ENCODE peak calls at places on chromosomes 3 and 15, in five cellular contexts. S, F, U, P and J are unnamed samples.

GRCh38 chr3:132343018-132343612 is 25.9 kb downstream of the ACP3 start:
- DNase-seq in S (peak; percentile 57), F (no peak), U (peak; percentile 87), P (peak; percentile 87), J (peak; percentile 23)

GRCh38 chr3:3109407-3110298 is 521 bp downstream of the IL5RA start:
- DNase-seq in S (no peak), F (no peak), U (no peak), P (no peak), J (no peak)

GRCh38 chr3:42166662-42167300 is 75.6 kb downstream of the TRAK1 start:
- DNase-seq in S (no peak), F (no peak), U (no peak), P (no peak), J (no peak)

GRCh38 chr3:27521179-27521871 is 37.1 kb upstream of the SLC4A7 start:
- DNase-seq in S (peak; percentile 11), F (no peak), U (no peak), P (peak; percentile 83), J (peak; percentile 84)

GRCh38 chr3:11145888-11146287 is 8.4 kb upstream of the HRH1 start:
- DNase-seq in S (no peak), F (no peak), U (no peak), P (peak; percentile 73), J (peak; percentile 86)

GRCh38 chr3:25665646-25666136 is 984 bp upstream of the TOP2B start:
- DNase-seq in S (no peak), F (no peak), U (no peak), P (no peak), J (no peak)

GRCh38 chr3:171951597-171951996 is 87.8 kb upstream of the FNDC3B start:
- DNase-seq in S (no peak), F (no peak), U (no peak), P (no peak), J (no peak)

GRCh38 chr3:151434151-151434890 is 26.5 kb downstream of the IGSF10 start:
- DNase-seq in S (no peak), F (no peak), U (no peak), P (peak; percentile 82), J (peak; percentile 79)

GRCh38 chr3:34364345-34364744 is 565.9 kb downstream of the PDCD6IP start:
- DNase-seq in S (no peak), F (no peak), U (peak; percentile 22), P (peak; percentile 6), J (no peak)

GRCh38 chr15:87604857-87605446 is 651.6 kb downstream of the NTRK3 start:
- DNase-seq in S (peak; percentile 42), F (no peak), U (peak; percentile 71), P (no peak), J (no peak)

GRCh38 chr15:91308209-91308608 is 208.2 kb downstream of the SV2B start:
- DNase-seq in S (no peak), F (no peak), U (no peak), P (no peak), J (no peak)

GRCh38 chr3:46863261-46863782 is at the start of gene MYL3:
- DNase-seq in S (no peak), F (peak; percentile 33), U (no peak), P (no peak), J (no peak)

GRCh38 chr3:16667633-16668032 is 62.4 kb upstream of the DAZL start:
- DNase-seq in S (no peak), F (no peak), U (no peak), P (no peak), J (no peak)

DNA sequence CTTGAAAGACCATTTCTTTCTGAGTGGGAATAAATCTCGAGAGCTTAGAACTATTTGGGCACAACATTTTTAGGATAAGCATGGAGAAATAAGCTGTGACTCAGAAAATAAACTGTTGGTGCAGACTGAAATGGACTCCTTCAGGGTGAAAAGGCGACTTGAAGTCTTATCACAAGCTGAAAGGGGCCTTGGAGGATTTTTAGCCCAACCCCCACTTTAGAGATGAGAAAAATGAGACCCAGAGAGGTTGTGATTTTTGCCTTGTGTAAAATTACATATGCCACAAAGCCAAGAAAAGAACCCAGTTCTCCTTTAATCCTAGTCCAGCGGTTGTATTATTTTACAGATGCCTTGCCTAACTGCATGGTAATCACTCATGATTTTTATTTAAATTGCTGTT is 1.5 kb downstream of the ATP1B3 start:
- DNase-seq in S (no peak), F (no peak), U (peak; percentile 19), P (peak; percentile 63), J (no peak)
- H3K4me3 ChIP-seq in S (peak overlapping the region; percentile 95), F (peak overlapping the region; percentile 86), U (peak overlapping the region; percentile 71), P (peak overlapping the region; percentile 86), J (peak overlapping the region; percentile 62)

GRCh38 chr15:77402740-77403379 is 17.0 kb downstream of the PEAK1 start:
- DNase-seq in S (no peak), F (no peak), U (no peak), P (peak; percentile 86), J (peak; percentile 53)
- H3K4me3 ChIP-seq in S (no peak overlapping the region), F (no peak overlapping the region), U (no peak overlapping the region), P (peak overlapping the region; percentile 25), J (no peak overlapping the region)

GRCh38 chr3:71503525-71504249 is 79.8 kb downstream of the FOXP1 start:
- DNase-seq in S (no peak), F (no peak), U (no peak), P (peak; percentile 76), J (peak; percentile 57)
- H3K4me3 ChIP-seq in S (no peak overlapping the region), F (no peak overlapping the region), U (no peak overlapping the region), P (peak overlapping the region; percentile 60), J (peak overlapping the region; percentile 20)

GRCh38 chr3:194886836-194887235 is 201.2 kb downstream of the FAM43A start:
- DNase-seq in S (no peak), F (no peak), U (no peak), P (no peak), J (no peak)
- H3K4me3 ChIP-seq in S (no peak overlapping the region), F (no peak overlapping the region), U (no peak overlapping the region), P (no peak overlapping the region), J (no peak overlapping the region)

GRCh38 chr15:72169921-72170611 is 27.5 kb downstream of the GRAMD2A start:
- DNase-seq in S (no peak), F (peak; percentile 45), U (no peak), P (no peak), J (no peak)

GRCh38 chr15:72167445-72167844 is 30.1 kb downstream of the GRAMD2A start:
- DNase-seq in S (no peak), F (no peak), U (no peak), P (no peak), J (no peak)

GRCh38 chr15:72168131-72168825 is 29.3 kb downstream of the GRAMD2A start:
- DNase-seq in S (no peak), F (peak; percentile 58), U (peak; percentile 20), P (no peak), J (no peak)

GRCh38 chr15:72169236-72169920 is 28.2 kb downstream of the GRAMD2A start:
- DNase-seq in S (no peak), F (no peak), U (no peak), P (no peak), J (no peak)

GRCh38 chr15:72168833-72169232 is 28.8 kb downstream of the GRAMD2A start:
- DNase-seq in S (no peak), F (no peak), U (no peak), P (no peak), J (no peak)
- H3K4me3 ChIP-seq in S (no peak overlapping the region), F (no peak overlapping the region), U (no peak overlapping the region), P (no peak overlapping the region), J (no peak overlapping the region)

GRCh38 chr3:100558233-100558632 is 51.2 kb upstream of the ADGRG7 start:
- DNase-seq in S (no peak), F (no peak), U (no peak), P (no peak), J (no peak)

GRCh38 chr3:100553618-100554372 is 55.6 kb upstream of the ADGRG7 start:
- DNase-seq in S (no peak), F (no peak), U (no peak), P (no peak), J (no peak)

GRCh38 chr3:100556656-100557310 is 52.6 kb upstream of the ADGRG7 start:
- DNase-seq in S (no peak), F (no peak), U (no peak), P (peak; percentile 61), J (no peak)

GRCh38 chr3:100554373-100554676 is 55.1 kb upstream of the ADGRG7 start:
- DNase-seq in S (no peak), F (no peak), U (no peak), P (no peak), J (no peak)
- H3K4me3 ChIP-seq in S (no peak overlapping the region), F (no peak overlapping the region), U (no peak overlapping the region), P (no peak overlapping the region), J (no peak overlapping the region)

GRCh38 chr15:42577514-42578031 is 2.2 kb downstream of the STARD9 start:
- DNase-seq in S (no peak), F (no peak), U (no peak), P (peak; percentile 68), J (peak; percentile 55)
- H3K4me3 ChIP-seq in S (no peak overlapping the region), F (no peak overlapping the region), U (no peak overlapping the region), P (peak overlapping the region; percentile 71), J (no peak overlapping the region)

GRCh38 chr3:126212629-126213375 is 32.4 kb upstream of the ALDH1L1 start:
- DNase-seq in S (peak; percentile 75), F (peak; percentile 75), U (peak; percentile 88), P (peak; percentile 47), J (no peak)
- H3K4me3 ChIP-seq in S (peak overlapping the region; percentile 69), F (peak overlapping the region; percentile 51), U (peak overlapping the region; percentile 64), P (peak overlapping the region; percentile 74), J (peak overlapping the region; percentile 31)

DNA sequence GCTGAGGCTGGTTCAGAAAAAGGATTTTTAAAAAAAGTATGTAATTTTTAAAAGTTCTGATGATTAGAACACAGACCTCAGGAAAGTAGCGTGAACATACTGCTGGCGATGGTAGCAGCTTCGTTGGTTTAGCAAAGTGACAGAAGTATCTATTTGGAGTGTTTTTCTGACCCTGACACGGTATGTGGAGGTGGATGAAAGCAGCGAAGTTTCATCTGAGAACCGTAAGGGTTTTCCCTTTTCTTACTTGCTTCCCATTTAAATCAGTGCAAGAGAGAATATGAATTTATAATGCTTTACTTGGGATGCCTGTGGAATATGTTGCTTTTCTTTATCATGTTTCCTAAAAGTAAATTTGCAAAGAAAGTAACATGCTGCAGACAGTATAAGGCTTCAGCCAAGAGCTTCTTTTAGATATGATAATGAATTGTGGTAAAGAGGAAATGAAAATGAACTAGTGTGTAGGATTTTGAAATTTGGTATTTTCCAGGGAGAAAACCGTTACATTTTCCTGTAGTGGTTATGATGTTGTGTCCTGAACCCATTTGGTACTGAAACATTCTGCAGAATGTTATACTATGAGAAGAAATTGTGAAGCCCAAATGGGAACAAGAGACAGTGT is 3.9 kb downstream of the CHST2 start:
- DNase-seq in S (no peak), F (no peak), U (no peak), P (no peak), J (no peak)
- H3K4me3 ChIP-seq in S (no peak overlapping the region), F (no peak overlapping the region), U (no peak overlapping the region), P (peak overlapping the region; percentile 35), J (no peak overlapping the region)